ENCODE peak calls at places on chromosomes 6 and 20, in six cellular contexts. One of them, this sample, is unnamed.
A peak's percentile ranks its signal among the peaks of the same experiment; 100 is the strongest.

GRCh38 chr6:106360410-106360988 is at the start of gene CRYBG1:
- DNase-seq in epithelial cell of esophagus: peak; percentile 90
- DNase-seq in H1: peak; percentile 99
- DNase-seq in IMR-90: no peak
- DNase-seq in heart left ventricle: peak; percentile 7
- DNase-seq in GM23338: peak; percentile 86
- DNase-seq in this sample: peak; percentile 57

GRCh38 chr6:105135907-105136432 is 43.8 kb downstream of the POPDC3 start:
- DNase-seq in epithelial cell of esophagus: peak; percentile 25
- DNase-seq in H1: no peak
- DNase-seq in IMR-90: peak; percentile 22
- DNase-seq in heart left ventricle: no peak
- DNase-seq in GM23338: peak; percentile 36
- DNase-seq in this sample: peak; percentile 49

GRCh38 chr6:45300776-45301175 is 27.4 kb upstream of the RUNX2 start:
- DNase-seq in epithelial cell of esophagus: no peak
- DNase-seq in H1: no peak
- DNase-seq in IMR-90: no peak
- DNase-seq in heart left ventricle: no peak
- DNase-seq in GM23338: no peak
- DNase-seq in this sample: no peak

GRCh38 chr20:4563534-4563933 is 158.2 kb upstream of the PRND start:
- DNase-seq in epithelial cell of esophagus: peak; percentile 88
- DNase-seq in H1: peak; percentile 53
- DNase-seq in IMR-90: peak; percentile 80
- DNase-seq in heart left ventricle: no peak
- DNase-seq in GM23338: peak; percentile 70
- DNase-seq in this sample: peak; percentile 90

GRCh38 chr6:36290668-36291620 is 21.1 kb downstream of the PNPLA1 start:
- DNase-seq in epithelial cell of esophagus: peak; percentile 17
- DNase-seq in H1: no peak
- DNase-seq in IMR-90: no peak
- DNase-seq in heart left ventricle: no peak
- DNase-seq in GM23338: no peak
- DNase-seq in this sample: peak; percentile 50

GRCh38 chr6:132153221-132153896 is 202.2 kb upstream of the CCN2 start:
- DNase-seq in epithelial cell of esophagus: no peak
- DNase-seq in H1: no peak
- DNase-seq in IMR-90: peak; percentile 86
- DNase-seq in heart left ventricle: no peak
- DNase-seq in GM23338: no peak
- DNase-seq in this sample: peak; percentile 90

GRCh38 chr6:53302678-53303360 is 45.9 kb downstream of the ELOVL5 start:
- DNase-seq in epithelial cell of esophagus: peak; percentile 88
- DNase-seq in H1: no peak
- DNase-seq in IMR-90: peak; percentile 82
- DNase-seq in heart left ventricle: peak; percentile 21
- DNase-seq in GM23338: peak; percentile 25
- DNase-seq in this sample: peak; percentile 60

GRCh38 chr20:25246182-25246943 is 1.5 kb upstream of the PYGB start:
- DNase-seq in epithelial cell of esophagus: no peak
- DNase-seq in H1: no peak
- DNase-seq in IMR-90: no peak
- DNase-seq in heart left ventricle: no peak
- DNase-seq in GM23338: no peak
- DNase-seq in this sample: no peak

GRCh38 chr6:46490425-46491200 is 636 bp downstream of the RCAN2 start:
- DNase-seq in epithelial cell of esophagus: no peak
- DNase-seq in H1: peak; percentile 82
- DNase-seq in IMR-90: no peak
- DNase-seq in heart left ventricle: peak; percentile 52
- DNase-seq in GM23338: peak; percentile 80
- DNase-seq in this sample: peak; percentile 44

GRCh38 chr6:169903122-169903521 is 151.7 kb downstream of the ERMARD start:
- DNase-seq in epithelial cell of esophagus: no peak
- DNase-seq in H1: no peak
- DNase-seq in IMR-90: no peak
- DNase-seq in heart left ventricle: no peak
- DNase-seq in GM23338: no peak
- DNase-seq in this sample: no peak

GRCh38 chr6:74899416-74899815 is 306.4 kb downstream of the COL12A1 start:
- DNase-seq in epithelial cell of esophagus: peak; percentile 86
- DNase-seq in H1: no peak
- DNase-seq in IMR-90: peak; percentile 64
- DNase-seq in heart left ventricle: no peak
- DNase-seq in GM23338: peak; percentile 50
- DNase-seq in this sample: peak; percentile 61

GRCh38 chr6:9783567-9783966 is 631.3 kb downstream of the TFAP2A start:
- DNase-seq in epithelial cell of esophagus: no peak
- DNase-seq in H1: no peak
- DNase-seq in IMR-90: peak; percentile 65
- DNase-seq in heart left ventricle: no peak
- DNase-seq in GM23338: no peak
- DNase-seq in this sample: no peak

GRCh38 chr6:154127638-154128037 is 88.6 kb downstream of the OPRM1 start:
- DNase-seq in epithelial cell of esophagus: no peak
- DNase-seq in H1: no peak
- DNase-seq in IMR-90: no peak
- DNase-seq in heart left ventricle: no peak
- DNase-seq in GM23338: peak; percentile 50
- DNase-seq in this sample: no peak
- H3K4me3 ChIP-seq in epithelial cell of esophagus: no peak overlapping the region
- H3K4me3 ChIP-seq in H1: no peak overlapping the region
- H3K4me3 ChIP-seq in IMR-90: no peak overlapping the region
- H3K4me3 ChIP-seq in heart left ventricle: no peak overlapping the region
- H3K4me3 ChIP-seq in GM23338: no peak overlapping the region
- H3K4me3 ChIP-seq in this sample: no peak overlapping the region

GRCh38 chr6:165890404-165890735 is 227.3 kb upstream of the PDE10A start:
- DNase-seq in epithelial cell of esophagus: no peak
- DNase-seq in H1: no peak
- DNase-seq in IMR-90: no peak
- DNase-seq in heart left ventricle: no peak
- DNase-seq in GM23338: peak; percentile 10
- DNase-seq in this sample: no peak
- TF ChIP-seq CTCF in epithelial cell of esophagus: no peak
- TF ChIP-seq CTCF in H1: no peak
- TF ChIP-seq CTCF in IMR-90: no peak
- TF ChIP-seq CTCF in heart left ventricle: no peak
- TF ChIP-seq CTCF in GM23338: no peak
- TF ChIP-seq CTCF in this sample: no peak

DNA sequence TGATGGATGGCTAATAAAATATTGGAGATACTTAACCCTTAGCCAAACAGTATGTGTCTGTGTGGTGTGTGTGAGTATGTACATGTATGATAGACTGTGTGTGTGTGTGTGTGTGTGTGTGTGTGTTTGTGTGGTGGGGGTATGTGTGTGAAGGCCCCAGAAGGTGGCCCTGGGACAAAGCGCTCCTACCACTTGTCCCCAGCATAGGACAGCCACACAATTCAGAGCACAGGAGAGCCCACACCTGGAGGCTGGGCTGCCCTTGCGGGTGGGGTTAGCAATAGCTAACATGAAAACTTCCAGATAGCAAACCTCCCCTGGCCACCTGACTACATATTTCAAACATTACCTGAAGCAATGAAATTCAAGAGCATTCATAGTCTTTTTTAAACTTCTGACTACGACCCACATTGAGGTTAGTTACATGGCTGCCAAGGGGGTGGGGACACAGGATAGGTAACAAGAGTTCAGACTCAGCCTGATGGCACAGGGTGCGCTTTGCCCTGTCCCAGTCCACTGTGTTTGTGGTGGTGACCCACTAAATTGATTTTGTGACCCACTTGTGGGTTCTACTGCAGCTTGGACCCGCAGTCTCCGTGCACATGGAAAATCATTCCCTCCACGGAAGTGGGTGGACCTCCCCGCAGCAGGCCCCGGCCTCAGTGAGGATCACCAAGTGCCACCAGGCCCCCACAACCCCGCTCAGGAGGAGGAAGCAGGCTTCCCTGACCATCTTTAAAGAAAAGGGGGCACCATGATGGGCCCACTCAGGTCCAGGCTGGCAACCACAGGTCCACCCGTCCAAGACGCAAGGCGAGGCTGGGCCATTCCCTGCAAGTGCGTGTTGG is 34.8 kb downstream of the ZC3H12D start:
- DNase-seq in epithelial cell of esophagus: no peak
- DNase-seq in H1: no peak
- DNase-seq in IMR-90: no peak
- DNase-seq in heart left ventricle: no peak
- DNase-seq in GM23338: no peak
- DNase-seq in this sample: no peak
- H3K4me3 ChIP-seq in epithelial cell of esophagus: no peak overlapping the region
- H3K4me3 ChIP-seq in H1: peak overlapping the region; percentile 67
- H3K4me3 ChIP-seq in IMR-90: no peak overlapping the region
- H3K4me3 ChIP-seq in heart left ventricle: peak overlapping the region; percentile 53
- H3K4me3 ChIP-seq in GM23338: peak overlapping the region; percentile 63
- H3K4me3 ChIP-seq in this sample: no peak overlapping the region

GRCh38 chr20:38214871-38215788 is 45.4 kb downstream of the KIAA1755 start:
- DNase-seq in epithelial cell of esophagus: no peak
- DNase-seq in H1: no peak
- DNase-seq in IMR-90: no peak
- DNase-seq in heart left ventricle: no peak
- DNase-seq in GM23338: no peak
- DNase-seq in this sample: no peak

GRCh38 chr20:38216201-38216600 is 44.3 kb downstream of the KIAA1755 start:
- DNase-seq in epithelial cell of esophagus: no peak
- DNase-seq in H1: no peak
- DNase-seq in IMR-90: no peak
- DNase-seq in heart left ventricle: no peak
- DNase-seq in GM23338: no peak
- DNase-seq in this sample: no peak

GRCh38 chr20:38216736-38217595 is 43.6 kb downstream of the KIAA1755 start:
- DNase-seq in epithelial cell of esophagus: no peak
- DNase-seq in H1: no peak
- DNase-seq in IMR-90: no peak
- DNase-seq in heart left ventricle: no peak
- DNase-seq in GM23338: no peak
- DNase-seq in this sample: no peak

GRCh38 chr20:38214256-38214870 is 46.2 kb downstream of the KIAA1755 start:
- DNase-seq in epithelial cell of esophagus: no peak
- DNase-seq in H1: no peak
- DNase-seq in IMR-90: no peak
- DNase-seq in heart left ventricle: no peak
- DNase-seq in GM23338: no peak
- DNase-seq in this sample: no peak

GRCh38 chr20:38215789-38216182 is 44.7 kb downstream of the KIAA1755 start:
- DNase-seq in epithelial cell of esophagus: no peak
- DNase-seq in H1: no peak
- DNase-seq in IMR-90: no peak
- DNase-seq in heart left ventricle: no peak
- DNase-seq in GM23338: no peak
- DNase-seq in this sample: no peak
- TF ChIP-seq CTCF in epithelial cell of esophagus: no peak
- TF ChIP-seq CTCF in H1: no peak
- TF ChIP-seq CTCF in IMR-90: no peak
- TF ChIP-seq CTCF in heart left ventricle: no peak
- TF ChIP-seq CTCF in GM23338: no peak
- TF ChIP-seq CTCF in this sample: no peak

GRCh38 chr6:26362836-26363220 is 2.2 kb upstream of the BTN3A2 start:
- DNase-seq in epithelial cell of esophagus: peak; percentile 38
- DNase-seq in H1: no peak
- DNase-seq in IMR-90: no peak
- DNase-seq in heart left ventricle: no peak
- DNase-seq in GM23338: no peak
- DNase-seq in this sample: no peak

GRCh38 chr6:26363882-26364825 is 844 bp upstream of the BTN3A2 start:
- DNase-seq in epithelial cell of esophagus: no peak
- DNase-seq in H1: no peak
- DNase-seq in IMR-90: no peak
- DNase-seq in heart left ventricle: no peak
- DNase-seq in GM23338: no peak
- DNase-seq in this sample: no peak

GRCh38 chr6:26362093-26362835 is 2.7 kb upstream of the BTN3A2 start:
- DNase-seq in epithelial cell of esophagus: no peak
- DNase-seq in H1: no peak
- DNase-seq in IMR-90: no peak
- DNase-seq in heart left ventricle: no peak
- DNase-seq in GM23338: no peak
- DNase-seq in this sample: no peak

GRCh38 chr6:26366504-26366903 is 1.5 kb downstream of the BTN3A2 start:
- DNase-seq in epithelial cell of esophagus: no peak
- DNase-seq in H1: no peak
- DNase-seq in IMR-90: no peak
- DNase-seq in heart left ventricle: no peak
- DNase-seq in GM23338: no peak
- DNase-seq in this sample: no peak

GRCh38 chr6:26365633-26365995 is 616 bp downstream of the BTN3A2 start:
- DNase-seq in epithelial cell of esophagus: no peak
- DNase-seq in H1: no peak
- DNase-seq in IMR-90: no peak
- DNase-seq in heart left ventricle: no peak
- DNase-seq in GM23338: no peak
- DNase-seq in this sample: no peak
- H3K4me3 ChIP-seq in epithelial cell of esophagus: peak overlapping the region; percentile 85
- H3K4me3 ChIP-seq in H1: peak overlapping the region; percentile 77
- H3K4me3 ChIP-seq in IMR-90: peak overlapping the region; percentile 98
- H3K4me3 ChIP-seq in heart left ventricle: peak overlapping the region; percentile 76
- H3K4me3 ChIP-seq in GM23338: peak overlapping the region; percentile 55
- H3K4me3 ChIP-seq in this sample: peak overlapping the region; percentile 70

GRCh38 chr6:33442283-33442682 is 12.1 kb upstream of the ZBTB9 start:
- DNase-seq in epithelial cell of esophagus: no peak
- DNase-seq in H1: no peak
- DNase-seq in IMR-90: no peak
- DNase-seq in heart left ventricle: no peak
- DNase-seq in GM23338: no peak
- DNase-seq in this sample: no peak
- TF ChIP-seq CTCF in epithelial cell of esophagus: no peak
- TF ChIP-seq CTCF in H1: no peak
- TF ChIP-seq CTCF in IMR-90: no peak
- TF ChIP-seq CTCF in heart left ventricle: no peak
- TF ChIP-seq CTCF in GM23338: no peak
- TF ChIP-seq CTCF in this sample: no peak

GRCh38 chr6:27334141-27334540 is 22.1 kb upstream of the POM121L2 start:
- DNase-seq in epithelial cell of esophagus: no peak
- DNase-seq in H1: no peak
- DNase-seq in IMR-90: no peak
- DNase-seq in heart left ventricle: no peak
- DNase-seq in GM23338: no peak
- DNase-seq in this sample: no peak
- H3K4me3 ChIP-seq in epithelial cell of esophagus: no peak overlapping the region
- H3K4me3 ChIP-seq in H1: peak overlapping the region; percentile 93
- H3K4me3 ChIP-seq in IMR-90: no peak overlapping the region
- H3K4me3 ChIP-seq in heart left ventricle: no peak overlapping the region
- H3K4me3 ChIP-seq in GM23338: peak overlapping the region; percentile 64
- H3K4me3 ChIP-seq in this sample: no peak overlapping the region

GRCh38 chr20:62141397-62142251 is 1.6 kb downstream of the PSMA7 start:
- DNase-seq in epithelial cell of esophagus: peak; percentile 70
- DNase-seq in H1: no peak
- DNase-seq in IMR-90: peak; percentile 38
- DNase-seq in heart left ventricle: no peak
- DNase-seq in GM23338: peak; percentile 59
- DNase-seq in this sample: peak; percentile 67
- TF ChIP-seq CTCF in epithelial cell of esophagus: peak; percentile 56
- TF ChIP-seq CTCF in H1: peak; percentile 40
- TF ChIP-seq CTCF in IMR-90: peak; percentile 38
- TF ChIP-seq CTCF in heart left ventricle: no peak
- TF ChIP-seq CTCF in GM23338: peak; percentile 60
- TF ChIP-seq CTCF in this sample: peak; percentile 37

GRCh38 chr20:62039738-62040137 is 25.9 kb downstream of the TAF4 start:
- DNase-seq in epithelial cell of esophagus: no peak
- DNase-seq in H1: no peak
- DNase-seq in IMR-90: no peak
- DNase-seq in heart left ventricle: no peak
- DNase-seq in GM23338: no peak
- DNase-seq in this sample: no peak
- H3K4me3 ChIP-seq in epithelial cell of esophagus: no peak overlapping the region
- H3K4me3 ChIP-seq in H1: no peak overlapping the region
- H3K4me3 ChIP-seq in IMR-90: no peak overlapping the region
- H3K4me3 ChIP-seq in heart left ventricle: no peak overlapping the region
- H3K4me3 ChIP-seq in GM23338: no peak overlapping the region
- H3K4me3 ChIP-seq in this sample: no peak overlapping the region

GRCh38 chr6:90611543-90611864 is 24.6 kb upstream of the MAP3K7 start:
- DNase-seq in epithelial cell of esophagus: no peak
- DNase-seq in H1: no peak
- DNase-seq in IMR-90: no peak
- DNase-seq in heart left ventricle: no peak
- DNase-seq in GM23338: no peak
- DNase-seq in this sample: no peak
- TF ChIP-seq CTCF in epithelial cell of esophagus: no peak
- TF ChIP-seq CTCF in H1: no peak
- TF ChIP-seq CTCF in IMR-90: no peak
- TF ChIP-seq CTCF in heart left ventricle: no peak
- TF ChIP-seq CTCF in GM23338: no peak
- TF ChIP-seq CTCF in this sample: no peak